ENCODE peak calls at places on chromosomes 12 and 14, in four cellular contexts. G is endodermal cell, F is heart left ventricle, A is tibial nerve. O is an unnamed sample.

GRCh38 chr14:63951429-63951828 is 98.6 kb downstream of the SYNE2 start:
- DNase-seq in G (no peak), F (no peak), A (no peak), O (no peak)

GRCh38 chr14:56120091-56120632 is 2.0 kb downstream of the PELI2 start:
- DNase-seq in G (no peak), F (no peak), A (peak; percentile 21), O (peak; percentile 29)

GRCh38 chr12:22229652-22230279 is 104.7 kb downstream of the ST8SIA1 start:
- DNase-seq in G (no peak), F (no peak), A (no peak), O (no peak)

GRCh38 chr14:61719344-61720301 is 24.3 kb downstream of the HIF1A start:
- DNase-seq in G (no peak), F (no peak), A (no peak), O (no peak)

GRCh38 chr14:55715889-55716288 is 135.9 kb downstream of the KTN1 start:
- DNase-seq in G (peak; percentile 24), F (no peak), A (peak; percentile 82), O (no peak)

GRCh38 chr14:32217301-32217700 is 14.2 kb upstream of the RNU6-8 start:
- DNase-seq in G (no peak), F (no peak), A (no peak), O (peak; percentile 66)

GRCh38 chr12:108803428-108804105 is 53.8 kb downstream of the SSH1 start:
- DNase-seq in G (peak; percentile 93), F (no peak), A (peak; percentile 96), O (peak; percentile 70)

GRCh38 chr12:112714166-112714565 is 77.4 kb upstream of the RPH3A start:
- DNase-seq in G (no peak), F (no peak), A (no peak), O (no peak)

GRCh38 chr14:94501588-94502516 is 7.4 kb downstream of the SERPINA12 start:
- DNase-seq in G (no peak), F (no peak), A (no peak), O (no peak)

DNA sequence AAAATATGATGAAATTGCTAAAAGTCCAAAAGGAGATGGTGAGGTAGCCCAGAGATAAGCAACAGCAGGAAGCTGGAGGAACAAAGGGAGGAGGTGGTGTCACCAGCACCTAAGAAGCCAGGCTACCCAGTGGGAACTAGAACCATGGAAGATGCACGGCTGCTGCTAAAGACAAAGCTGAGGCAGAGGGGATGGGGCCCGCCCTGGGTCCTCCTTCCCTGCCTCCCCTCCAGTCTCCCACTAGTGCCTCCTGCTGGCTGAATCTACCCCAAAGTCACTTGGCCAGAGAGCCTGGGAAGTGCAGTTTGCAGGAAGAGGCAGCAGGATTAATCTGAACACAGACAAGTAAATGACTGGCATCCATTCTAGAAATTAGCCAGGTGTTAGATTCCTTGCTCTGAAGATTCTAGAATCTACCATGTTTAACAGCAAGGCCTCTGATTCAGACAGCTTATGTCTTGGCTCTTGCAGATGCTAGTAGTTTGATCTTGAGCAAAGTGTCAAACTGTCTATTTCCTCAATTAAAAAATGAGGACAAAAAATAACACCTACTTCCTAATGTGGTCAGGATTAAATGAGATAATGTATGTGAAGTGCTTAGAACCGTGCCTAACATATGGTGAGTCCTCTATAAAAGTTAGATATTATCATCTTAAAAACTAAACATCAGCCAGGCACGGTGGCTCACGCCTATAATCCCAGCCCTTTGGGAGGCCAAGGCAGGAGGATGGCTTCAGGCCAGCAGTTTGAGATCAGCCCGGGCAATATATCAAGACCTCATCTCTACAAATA is 5.9 kb upstream of the LRP10 start:
- DNase-seq in G (peak; percentile 95), F (no peak), A (no peak), O (no peak)
- TF ChIP-seq CTCF in G (peak; percentile 86), F (peak; percentile 10), A (no peak), O (peak; percentile 38)

DNA sequence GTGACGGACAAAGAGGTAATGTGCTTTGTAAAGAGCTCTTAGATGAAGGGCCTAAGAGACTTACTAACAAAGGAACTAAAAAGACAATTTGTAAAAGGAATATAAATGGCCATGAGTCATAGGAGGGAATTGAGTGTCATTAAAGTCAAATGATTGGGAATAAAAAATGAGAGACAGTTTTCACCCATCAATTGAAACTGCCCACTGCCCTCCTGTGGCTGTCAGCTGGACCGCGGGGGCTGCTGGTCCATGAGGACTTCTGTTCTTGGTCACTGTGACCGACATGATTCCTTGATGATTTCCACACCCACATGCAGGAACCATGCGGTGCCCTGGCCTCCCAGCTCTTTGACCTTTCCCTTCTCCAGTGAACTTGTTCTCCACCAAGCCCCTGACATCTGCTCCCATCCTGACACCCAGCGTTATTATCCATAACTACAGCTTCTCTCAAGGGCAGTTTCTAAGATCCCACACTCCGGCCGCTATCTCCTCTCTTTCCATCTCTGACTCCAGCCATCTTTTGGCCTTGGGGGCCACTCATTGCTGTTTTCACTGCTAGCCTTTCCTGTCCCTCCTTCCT is 48.4 kb downstream of the C12orf75 start:
- DNase-seq in G (peak; percentile 68), F (no peak), A (no peak), O (peak; percentile 33)
- TF ChIP-seq CTCF in G (peak; percentile 62), F (no peak), A (no peak), O (peak; percentile 60)

GRCh38 chr14:95664546-95664945 is 21.7 kb upstream of the TCL1B start:
- DNase-seq in G (no peak), F (no peak), A (no peak), O (no peak)
- TF ChIP-seq CTCF in G (no peak), F (no peak), A (no peak), O (no peak)

GRCh38 chr12:116015525-116015924 is 262.0 kb downstream of the MED13L start:
- DNase-seq in G (no peak), F (no peak), A (no peak), O (no peak)
- TF ChIP-seq CTCF in G (peak; percentile 70), F (peak; percentile 78), A (peak; percentile 46), O (peak; percentile 26)

GRCh38 chr12:120725659-120726509 is at the start of gene ACADS:
- DNase-seq in G (peak; percentile 99), F (peak; percentile 96), A (peak; percentile 83), O (peak; percentile 90)
- TF ChIP-seq CTCF in G (peak; percentile 24), F (no peak), A (no peak), O (no peak)

GRCh38 chr12:50642035-50642451 is 121.9 kb upstream of the ATF1 start:
- DNase-seq in G (no peak), F (no peak), A (no peak), O (no peak)

GRCh38 chr12:50639721-50640120 is 124.2 kb upstream of the ATF1 start:
- DNase-seq in G (no peak), F (no peak), A (no peak), O (no peak)

GRCh38 chr12:50641566-50641965 is 122.3 kb upstream of the ATF1 start:
- DNase-seq in G (peak; percentile 73), F (no peak), A (no peak), O (no peak)

GRCh38 chr12:50640321-50640939 is 123.5 kb upstream of the ATF1 start:
- DNase-seq in G (no peak), F (no peak), A (no peak), O (no peak)

GRCh38 chr12:50642755-50643154 is 121.1 kb upstream of the ATF1 start:
- DNase-seq in G (no peak), F (no peak), A (no peak), O (no peak)
- TF ChIP-seq CTCF in G (no peak), F (no peak), A (no peak), O (no peak)

DNA sequence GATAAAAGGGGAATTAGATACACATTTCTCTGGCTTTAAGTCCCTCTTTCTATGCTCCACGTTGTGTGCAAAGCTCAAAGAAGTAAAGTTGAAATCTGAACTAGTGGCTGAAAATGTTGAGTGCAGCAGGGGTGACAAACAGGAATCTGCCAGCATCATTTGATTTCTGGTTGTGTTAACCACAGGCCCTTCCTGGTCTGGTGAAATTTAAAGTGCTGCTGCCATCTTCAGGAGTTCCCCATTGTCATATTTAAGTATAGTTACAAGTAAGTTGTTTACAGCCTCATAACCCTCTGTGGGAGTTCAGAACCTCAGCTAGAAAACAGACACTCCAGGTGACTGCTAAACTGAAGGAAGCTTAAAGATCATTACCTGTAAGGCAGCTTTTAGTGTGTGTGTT is 90.9 kb upstream of the CCDC196 start:
- DNase-seq in G (peak; percentile 49), F (no peak), A (no peak), O (no peak)
- TF ChIP-seq CTCF in G (peak; percentile 52), F (no peak), A (no peak), O (no peak)

GRCh38 chr12:101982307-101982706 is 79.5 kb downstream of the WASHC3 start:
- DNase-seq in G (no peak), F (no peak), A (no peak), O (no peak)
- TF ChIP-seq CTCF in G (no peak), F (no peak), A (no peak), O (no peak)

GRCh38 chr12:99809921-99810320 is 162.4 kb downstream of the GARIN6 start:
- DNase-seq in G (no peak), F (no peak), A (no peak), O (peak; percentile 7)

GRCh38 chr12:99806304-99806703 is 158.8 kb downstream of the GARIN6 start:
- DNase-seq in G (no peak), F (no peak), A (no peak), O (no peak)

DNA sequence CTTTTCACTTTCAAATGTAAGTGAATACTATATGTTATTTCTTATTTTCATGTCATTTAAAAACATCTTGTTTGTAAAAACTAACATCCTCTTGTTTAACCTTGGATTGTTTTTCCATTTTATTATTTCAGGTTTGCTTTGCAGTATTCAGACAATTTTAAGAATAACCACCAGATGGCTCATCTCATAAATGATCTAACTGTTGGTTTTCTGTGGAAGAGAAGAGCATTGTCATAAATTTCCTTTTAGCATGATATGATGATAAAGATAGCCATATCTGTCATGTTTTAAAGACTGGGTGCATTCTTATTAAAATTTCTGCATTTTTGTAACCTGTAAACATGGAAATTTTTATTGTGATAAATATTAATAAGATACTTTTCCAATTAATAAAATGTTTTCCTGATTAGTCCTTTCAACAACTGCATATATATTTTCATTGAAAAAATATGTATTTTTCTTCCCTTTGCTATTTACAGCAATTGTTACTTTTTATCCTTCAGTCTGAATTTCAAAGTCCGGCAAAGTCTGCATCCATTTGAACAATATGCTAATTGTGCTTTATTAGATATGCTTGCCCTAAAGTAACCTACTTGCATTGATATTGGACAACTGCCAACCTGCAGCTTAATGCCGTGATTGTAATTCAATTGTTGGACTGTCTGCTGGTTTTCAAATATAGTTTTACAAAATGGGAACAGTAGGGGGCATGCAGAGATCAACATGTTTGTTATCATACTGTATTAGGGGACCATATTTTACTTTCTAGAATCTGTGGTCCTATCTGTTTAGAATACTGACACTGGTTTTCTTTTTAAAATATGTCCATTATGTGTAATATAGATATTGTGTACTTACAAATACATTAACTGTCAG is 163.4 kb downstream of the GARIN6 start:
- DNase-seq in G (no peak), F (no peak), A (no peak), O (peak; percentile 54)
- TF ChIP-seq CTCF in G (peak; percentile 60), F (peak; percentile 44), A (no peak), O (peak; percentile 23)

O was measured in WERI-Rb-1.